ENCODE peak calls at places on chromosomes 16 and 17, in eight cellular contexts. M, I, O, Q, C, Y, E and U are unnamed samples.

GRCh38 chr17:48051706-48052486 is 3.7 kb downstream of the NFE2L1 start:
- DNase-seq in Y (no peak), C (no peak), E (peak; percentile 52), O (peak; percentile 78), I (no peak), Q (peak; percentile 43), M (no peak), U (no peak)

GRCh38 chr17:66715745-66716156 is 119.2 kb upstream of the CACNG5 start:
- DNase-seq in Y (peak; percentile 75), E (peak; percentile 44), I (no peak), Q (peak; percentile 93), O (peak; percentile 84), M (peak; percentile 41), C (no peak), U (no peak)

GRCh38 chr17:29569245-29569950 is 897 bp downstream of the TP53I13 start:
- DNase-seq in Y (no peak), I (no peak), E (peak; percentile 60), M (no peak), Q (no peak), C (no peak), O (no peak), U (no peak)

GRCh38 chr16:85636234-85636812 is 23.2 kb downstream of the GSE1 start:
- DNase-seq in Y (no peak), I (no peak), C (no peak), E (no peak), Q (no peak), M (no peak), O (no peak), U (no peak)

GRCh38 chr17:55426851-55427586 is 5.4 kb upstream of the MMD start:
- DNase-seq in O (no peak), E (peak; percentile 13), Y (no peak), C (no peak), M (no peak), Q (no peak), I (no peak), U (no peak)

GRCh38 chr17:38921756-38922411 is 3.5 kb upstream of the LASP1NB start:
- DNase-seq in Y (no peak), C (no peak), Q (peak; percentile 26), I (no peak), E (no peak), M (no peak), O (no peak), U (no peak)

GRCh38 chr16:29743475-29743826 is 2.3 kb downstream of the C16orf54 start:
- DNase-seq in C (no peak), E (no peak), Y (no peak), O (no peak), M (no peak), Q (no peak), I (no peak), U (no peak)

GRCh38 chr16:85798283-85798776 is 1.0 kb downstream of the EMC8 start:
- DNase-seq in O (peak; percentile 39), E (no peak), C (no peak), Y (no peak), M (no peak), I (no peak), Q (peak; percentile 24), U (no peak)

GRCh38 chr17:61551255-61551742 is 39.7 kb downstream of the NACA2 start:
- DNase-seq in C (no peak), Q (peak; percentile 61), I (no peak), M (peak; percentile 23), E (peak; percentile 60), Y (peak; percentile 57), O (peak; percentile 63), U (no peak)

GRCh38 chr17:9529033-9529748 is 46.4 kb downstream of the STX8 start:
- DNase-seq in M (no peak), E (peak; percentile 26), I (no peak), O (peak; percentile 11), C (no peak), Q (peak; percentile 46), Y (peak; percentile 28), U (no peak)